ENCODE peak calls at places on chromosomes 6 and 20, in five cellular contexts. Z is K562, E is GM12878, I is HCT116, F is HepG2. A is an unnamed sample.

GRCh38 chr20:2379511-2380229 is 1.0 kb upstream of the TGM6 start:
- DNase-seq in Z (no peak), E (no peak), I (no peak), F (no peak), A (no peak)

GRCh38 chr6:53119772-53120409 is 28.8 kb downstream of the GCM1 start:
- DNase-seq in Z (no peak), E (no peak), I (peak), F (peak), A (no peak)

GRCh38 chr20:8150591-8150990 is 18.5 kb downstream of the PLCB1 start:
- DNase-seq in Z (no peak), E (no peak), I (no peak), F (no peak), A (no peak)

GRCh38 chr6:121668259-121668658 is 232.8 kb downstream of the GJA1 start:
- DNase-seq in Z (no peak), E (no peak), I (no peak), F (no peak), A (no peak)

GRCh38 chr6:106997392-106998257 is 23.1 kb upstream of the CD24 start:
- DNase-seq in Z (peak), E (peak), I (peak), F (peak), A (peak)

GRCh38 chr6:113596907-113597583 is 260.1 kb upstream of the MARCKS start:
- DNase-seq in Z (no peak), E (no peak), I (no peak), F (no peak), A (no peak)

GRCh38 chr6:116111552-116112528 is 11.2 kb downstream of the NT5DC1 start:
- DNase-seq in Z (peak), E (no peak), I (peak), F (peak), A (peak)

GRCh38 chr6:148771212-148771601 is 24.4 kb downstream of the UST start:
- DNase-seq in Z (no peak), E (no peak), I (no peak), F (no peak), A (no peak)

GRCh38 chr20:21564127-21564773 is 50.4 kb upstream of the NKX2-2 start:
- DNase-seq in Z (no peak), E (no peak), I (no peak), F (peak), A (peak)

GRCh38 chr6:9089724-9090123 is 654.4 kb upstream of the SLC35B3 start:
- DNase-seq in Z (no peak), E (no peak), I (no peak), F (no peak), A (no peak)

GRCh38 chr6:142845143-142845571 is 99.8 kb downstream of the HIVEP2 start:
- DNase-seq in Z (no peak), E (no peak), I (no peak), F (no peak), A (no peak)

GRCh38 chr6:37643851-37644672 is 53.6 kb downstream of the MDGA1 start:
- DNase-seq in Z (peak), E (no peak), I (no peak), F (no peak), A (no peak)

GRCh38 chr20:60484316-60484715 is 526.1 kb downstream of the CDH26 start:
- DNase-seq in Z (no peak), E (no peak), I (no peak), F (no peak), A (no peak)

GRCh38 chr6:1834231-1834630 is 224.5 kb downstream of the FOXC1 start:
- DNase-seq in Z (no peak), E (no peak), I (no peak), F (no peak), A (no peak)

GRCh38 chr6:37866590-37867507 is 47.3 kb downstream of the ZFAND3 start:
- DNase-seq in Z (no peak), E (no peak), I (no peak), F (no peak), A (no peak)

GRCh38 chr6:3159805-3160781 is 2.7 kb upstream of the TUBB2A start:
- DNase-seq in Z (peak), E (no peak), I (peak), F (peak), A (no peak)

GRCh38 chr6:106829451-106829850 is 145.1 kb downstream of the CD24 start:
- DNase-seq in Z (peak), E (no peak), I (no peak), F (no peak), A (no peak)

GRCh38 chr20:59812286-59813125 is 120.9 kb downstream of the SYCP2 start:
- DNase-seq in Z (no peak), E (no peak), I (no peak), F (no peak), A (peak)

DNA sequence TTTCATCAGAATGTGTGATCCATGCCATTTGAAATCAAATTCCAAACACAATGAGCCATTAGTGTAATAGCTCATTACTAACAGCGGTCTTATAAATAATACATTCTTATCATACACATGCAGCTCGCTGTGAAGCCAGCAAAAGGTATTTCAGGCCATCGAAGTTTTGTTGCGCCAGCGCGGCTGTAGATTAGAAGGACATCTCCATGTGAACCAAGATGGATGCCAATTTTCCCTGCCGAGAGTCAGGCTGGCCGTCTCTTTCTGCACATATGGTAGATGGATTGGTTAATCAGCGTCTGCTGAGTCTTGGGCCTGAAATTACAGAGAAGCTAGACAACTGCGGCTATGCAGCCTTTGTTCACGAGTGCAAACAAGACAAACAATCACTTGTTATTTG is 44.1 kb downstream of the CFAP61 start:
- DNase-seq in Z (no peak), E (no peak), I (no peak), F (no peak), A (no peak)
- TF ChIP-seq ZBTB33 in Z (no peak), E (no peak), I (no peak), F (no peak), A (no peak)

GRCh38 chr6:170160031-170160627 is 130.7 kb downstream of the DLL1 start:
- DNase-seq in Z (no peak), E (no peak), I (peak), F (no peak), A (no peak)
- TF ChIP-seq ZBTB33 in Z (no peak), E (no peak), I (no peak), F (no peak), A (no peak)

GRCh38 chr6:26141378-26141901 is 54.2 kb downstream of the HFE start:
- DNase-seq in Z (no peak), E (no peak), I (no peak), F (peak), A (no peak)
- TF ChIP-seq ZBTB33 in Z (no peak), E (no peak), I (no peak), F (no peak), A (no peak)

GRCh38 chr6:56734334-56734733 is 91.6 kb upstream of the DST start:
- DNase-seq in Z (no peak), E (no peak), I (no peak), F (no peak), A (no peak)

GRCh38 chr6:56733298-56733697 is 90.6 kb upstream of the DST start:
- DNase-seq in Z (no peak), E (no peak), I (no peak), F (no peak), A (no peak)

GRCh38 chr6:56732517-56732916 is 89.8 kb upstream of the DST start:
- DNase-seq in Z (no peak), E (no peak), I (no peak), F (no peak), A (no peak)

GRCh38 chr6:56739836-56740815 is 97.4 kb upstream of the DST start:
- DNase-seq in Z (no peak), E (no peak), I (no peak), F (peak), A (no peak)

DNA sequence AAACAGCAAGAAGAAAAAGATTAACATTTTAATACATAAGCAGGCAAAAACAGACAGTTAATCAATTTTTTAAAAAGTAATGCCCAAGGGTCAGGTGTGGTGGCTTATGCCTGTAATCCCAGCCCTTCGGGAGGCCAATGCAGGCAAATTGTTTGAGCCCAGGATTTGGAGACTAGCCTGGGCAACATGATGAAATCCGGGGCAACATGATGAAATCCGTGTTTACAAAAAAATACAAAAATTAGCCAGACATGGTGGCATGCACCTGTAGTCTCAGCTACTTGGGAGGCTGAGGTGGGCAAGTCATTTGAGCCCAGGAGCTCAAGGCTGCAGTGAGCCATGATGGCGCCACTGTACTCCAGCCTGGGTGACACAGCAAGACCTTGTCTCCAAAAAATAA is 94.1 kb upstream of the DST start:
- DNase-seq in Z (no peak), E (no peak), I (no peak), F (no peak), A (no peak)
- TF ChIP-seq ZBTB33 in Z (no peak), E (no peak), I (no peak), F (no peak), A (no peak)

DNA sequence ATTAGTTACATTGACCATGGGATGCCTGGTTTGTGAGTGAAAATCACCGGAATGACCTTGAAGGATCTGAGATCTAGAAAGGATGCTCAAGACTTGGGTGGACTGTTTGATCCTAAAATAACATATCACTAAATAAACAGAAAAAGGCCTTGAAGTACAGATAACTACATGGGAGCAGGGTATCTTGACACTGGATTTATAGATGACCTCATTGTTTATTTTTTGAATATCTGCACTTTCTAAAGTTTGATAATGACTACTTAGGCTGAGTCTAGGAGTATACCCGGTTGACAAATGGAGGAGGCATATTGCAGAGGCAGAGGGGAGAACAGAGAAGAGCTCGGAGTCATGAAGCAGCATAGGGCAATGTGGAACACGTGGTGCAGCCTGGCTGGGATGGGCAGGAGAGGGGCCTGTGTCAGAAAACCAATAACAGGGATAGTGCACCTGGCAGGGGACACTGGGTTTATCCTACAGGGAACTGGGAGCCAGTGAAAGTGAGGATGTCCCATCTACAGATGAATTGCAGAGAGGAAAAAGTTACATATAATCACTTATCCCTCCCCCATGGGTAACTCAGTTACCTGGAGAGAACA is 50.3 kb downstream of the PLAGL1 start:
- DNase-seq in Z (no peak), E (no peak), I (no peak), F (no peak), A (no peak)
- TF ChIP-seq ZBTB33 in Z (no peak), E (no peak), I (no peak), F (no peak), A (no peak)

GRCh38 chr20:23658989-23659609 is 21.3 kb upstream of the CST3 start:
- DNase-seq in Z (no peak), E (no peak), I (no peak), F (peak), A (no peak)
- TF ChIP-seq ZBTB33 in Z (no peak), E (no peak), I (no peak), F (no peak), A (no peak)

A was measured in SK-N-SH.